ENCODE peak calls at places on chromosome 3, in six cellular contexts. L, E, D, M, R and K are unnamed samples.

GRCh38 chr3:46719735-46720271 is 2.1 kb upstream of the PRSS50 start:
- DNase-seq in E (no peak), D (no peak), M (no peak), R (peak), L (no peak), K (no peak)

GRCh38 chr3:72821170-72821781 is 27.0 kb downstream of the SHQ1 start:
- DNase-seq in D (peak), M (peak), E (no peak), R (no peak), L (no peak), K (no peak)

GRCh38 chr3:115019900-115020299 is 127.2 kb downstream of the ZBTB20 start:
- DNase-seq in D (no peak), L (no peak), R (no peak), E (no peak), M (no peak), K (no peak)

GRCh38 chr3:65582012-65582717 is 456.6 kb downstream of the MAGI1 start:
- DNase-seq in R (no peak), E (no peak), D (no peak), L (no peak), M (no peak), K (no peak)

GRCh38 chr3:38306941-38307340 is 24.8 kb downstream of the SLC22A14 start:
- DNase-seq in R (no peak), D (no peak), E (no peak), M (no peak), L (no peak), K (no peak)

GRCh38 chr3:30129765-30130164 is 476.6 kb upstream of the TGFBR2 start:
- DNase-seq in L (no peak), R (no peak), D (no peak), M (no peak), E (no peak), K (no peak)

GRCh38 chr3:106765342-106765741 is 611.9 kb upstream of the CCDC54 start:
- DNase-seq in D (peak), E (no peak), L (peak), R (no peak), M (no peak), K (peak)

GRCh38 chr3:190096345-190096744 is 24.4 kb downstream of the P3H2 start:
- DNase-seq in L (no peak), E (no peak), M (no peak), D (no peak), R (no peak), K (no peak)

GRCh38 chr3:177181418-177181817 is 15.9 kb downstream of the TBL1XR1 start:
- DNase-seq in D (no peak), M (no peak), E (no peak), L (no peak), R (no peak), K (no peak)

GRCh38 chr3:17577795-17578520 is 164.5 kb downstream of the TBC1D5 start:
- DNase-seq in D (peak), M (no peak), E (no peak), L (no peak), R (no peak), K (peak)

GRCh38 chr3:76824658-76825310 is 215.1 kb upstream of the ROBO2 start:
- DNase-seq in L (no peak), D (no peak), R (peak), E (no peak), M (no peak), K (no peak)

GRCh38 chr3:76826915-76827314 is 213.0 kb upstream of the ROBO2 start:
- DNase-seq in D (no peak), L (no peak), R (no peak), M (no peak), E (no peak), K (no peak)

DNA sequence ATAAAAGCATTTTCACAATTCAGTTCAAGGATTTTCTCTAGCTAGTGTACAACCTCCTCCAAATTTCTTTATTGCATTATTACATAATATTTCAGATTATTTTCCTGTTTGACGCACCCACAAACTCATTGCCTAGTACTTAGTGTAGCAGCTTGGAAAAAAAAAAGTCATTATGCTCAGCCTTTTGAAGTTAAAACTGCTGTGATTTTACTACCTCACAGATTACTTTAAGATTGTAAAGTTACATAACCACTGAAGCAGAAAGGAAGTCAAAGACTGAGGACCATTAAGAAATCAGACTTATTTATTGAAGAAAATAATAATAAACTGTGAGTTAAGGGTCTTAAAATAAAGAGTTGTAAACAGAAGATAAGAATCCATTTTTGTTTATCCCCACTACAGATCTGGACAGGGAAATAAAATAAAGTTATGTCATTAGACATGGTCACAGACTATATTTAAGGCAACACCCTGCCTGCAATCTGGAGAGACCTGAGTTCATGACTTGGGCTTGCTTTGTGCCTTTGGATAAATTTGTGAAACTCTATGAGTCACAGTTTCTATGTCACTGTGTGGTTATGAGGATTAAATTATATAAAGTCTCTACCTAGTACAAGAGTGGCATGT is 212.1 kb upstream of the ROBO2 start:
- DNase-seq in D (no peak), L (no peak), E (no peak), M (no peak), R (no peak), K (no peak)
- H3K27ac ChIP-seq in D (no peak), L (no peak), E (no peak), M (no peak), R (no peak), K (no peak)

DNA sequence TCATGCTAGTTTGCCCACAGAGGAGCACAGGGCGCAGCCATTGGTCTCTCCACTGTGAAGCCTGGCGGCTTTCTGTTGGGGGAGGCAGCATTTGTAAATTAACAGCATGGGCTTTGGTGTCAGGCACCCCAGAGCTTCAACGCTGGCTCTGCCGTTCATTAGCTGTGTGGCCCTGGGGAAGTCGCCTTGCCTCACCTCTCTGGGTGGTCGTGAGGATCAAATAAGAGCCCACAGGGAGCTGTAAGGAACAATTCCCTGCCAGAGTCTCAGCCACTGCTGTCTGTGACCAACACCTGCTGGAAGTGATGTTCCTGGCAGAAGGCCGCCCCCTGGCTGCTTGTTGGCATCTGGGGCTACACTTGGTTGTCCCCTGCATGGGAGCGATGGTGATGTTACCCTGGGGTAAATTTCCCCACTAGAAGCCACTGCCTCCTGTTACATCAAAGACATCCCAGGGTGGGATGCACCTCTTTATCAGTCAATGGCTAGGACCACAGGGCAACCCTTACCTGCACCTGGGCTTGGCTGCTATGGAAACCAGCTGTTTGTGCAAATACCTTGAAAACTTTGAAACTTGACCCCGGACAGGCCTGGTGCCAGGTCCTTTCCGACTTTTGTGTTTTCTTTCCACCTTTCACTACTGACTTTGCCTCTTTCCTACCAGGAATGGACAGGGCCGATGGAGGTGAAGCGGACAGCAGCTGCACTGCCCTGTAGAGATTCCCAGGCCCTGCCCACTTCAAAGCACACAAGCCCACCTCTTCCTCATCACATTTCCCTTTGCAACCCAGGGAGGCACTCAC is 36.9 kb downstream of the DNASE1L3 start:
- DNase-seq in R (peak), E (peak), L (no peak), M (peak), D (no peak), K (no peak)
- TF ChIP-seq CTCF in R (peak), E (no peak), L (peak), M (no peak), D (peak), K (no peak)

GRCh38 chr3:134090031-134090430 is 60.3 kb upstream of the SLCO2A1 start:
- DNase-seq in M (no peak), E (no peak), L (peak), D (no peak), R (no peak), K (no peak)
- H3K27ac ChIP-seq in M (no peak), E (no peak), L (no peak), D (no peak), R (no peak), K (no peak)

DNA sequence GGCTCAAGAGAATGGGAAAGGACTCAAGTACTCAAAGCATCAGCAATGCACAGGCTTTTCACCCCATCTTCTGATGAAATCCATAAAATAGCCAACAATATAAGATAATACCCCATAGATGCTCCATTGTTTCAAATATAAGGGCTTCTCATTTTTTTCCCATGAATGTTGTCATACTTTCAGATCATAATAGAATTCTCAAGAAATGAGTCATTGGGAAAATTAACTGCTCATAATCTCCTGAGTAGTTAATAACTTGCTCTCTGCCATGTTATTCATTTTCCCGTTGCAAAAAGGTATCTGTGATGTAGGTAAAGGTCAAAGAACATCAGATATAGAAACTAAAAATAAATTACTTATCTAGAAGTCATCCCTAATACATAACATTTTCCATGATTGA is 121.9 kb downstream of the NSUN3 start:
- DNase-seq in E (no peak), L (no peak), M (no peak), R (no peak), D (peak), K (peak)
- TF ChIP-seq CTCF in E (no peak), L (no peak), M (no peak), R (no peak), D (no peak), K (no peak)

DNA sequence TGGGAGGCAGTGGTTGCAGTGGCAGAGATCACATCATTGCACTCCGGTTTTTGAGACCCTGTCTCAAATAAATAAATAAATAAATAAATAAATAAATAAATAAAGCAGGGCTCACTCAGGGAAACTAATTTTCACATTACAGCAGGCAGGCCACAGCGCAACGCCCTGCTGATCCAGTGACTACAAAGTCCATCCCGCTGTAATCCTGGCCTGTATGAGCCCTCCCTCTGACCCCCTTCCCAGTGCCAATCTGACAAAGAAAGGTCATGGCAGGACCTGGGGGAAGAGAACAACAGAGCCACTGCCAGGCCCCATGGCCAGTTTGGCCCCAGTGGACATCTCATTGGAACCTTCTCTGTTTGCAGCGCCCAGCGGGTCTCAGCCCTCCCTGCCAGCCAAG is 9.3 kb downstream of the SH3BP5 start:
- DNase-seq in L (no peak), D (no peak), M (no peak), R (no peak), E (no peak), K (no peak)
- H3K27ac ChIP-seq in L (no peak), D (no peak), M (peak), R (no peak), E (no peak), K (no peak)

GRCh38 chr3:82133070-82133606 is 371.7 kb upstream of the GBE1 start:
- DNase-seq in M (peak), E (peak), R (peak), L (peak), D (peak), K (peak)
- TF ChIP-seq CTCF in M (peak), E (peak), R (peak), L (peak), D (peak), K (peak)

DNA sequence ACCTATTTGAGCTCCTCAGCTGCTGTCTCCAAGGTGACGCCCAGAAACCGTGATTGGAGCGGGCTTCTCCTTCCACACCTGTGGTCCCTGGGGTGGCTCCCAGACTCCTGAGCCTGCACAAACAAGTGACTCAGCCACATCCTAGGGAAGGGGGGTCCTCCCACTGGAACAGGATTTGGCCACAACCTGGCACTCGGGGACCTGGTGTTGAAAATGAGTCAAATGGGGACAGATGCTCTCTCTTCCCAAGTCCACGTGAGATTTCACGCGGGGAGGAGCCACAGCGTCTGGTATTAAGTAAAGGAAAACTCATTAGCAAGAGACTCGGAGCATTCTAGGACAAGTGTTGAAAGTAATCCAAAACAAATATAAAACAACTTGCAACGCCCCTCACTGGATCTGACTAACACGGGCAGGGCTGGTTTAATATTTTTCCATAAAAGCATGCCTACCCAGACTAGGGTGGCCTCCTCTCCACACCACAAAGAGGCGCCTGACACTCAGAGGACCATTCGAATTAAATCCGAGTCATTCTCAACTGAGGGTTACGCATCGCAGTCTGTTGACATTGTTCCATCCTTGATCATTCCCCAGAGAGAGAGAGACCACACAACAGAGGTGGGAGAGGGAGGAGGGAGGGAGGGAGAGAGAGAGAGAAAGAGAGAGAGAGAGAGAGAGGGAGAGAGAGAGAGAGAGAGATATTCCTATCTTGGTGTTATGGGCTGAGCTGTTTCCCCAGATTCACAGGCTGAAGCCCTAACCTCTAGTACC is 74.4 kb downstream of the MGLL start:
- DNase-seq in L (peak), M (no peak), D (peak), R (peak), E (peak), K (peak)
- H3K27ac ChIP-seq in L (peak), M (no peak), D (peak), R (no peak), E (no peak), K (peak)